ENCODE peak calls at places on chromosomes 4 and X, in four cellular contexts. G is HepG2, K is fibroblast of the aortic adventitia, J is lower lobe of right lung. C is an unnamed sample.

GRCh38 chr4:110926841-110927400 is 304.0 kb upstream of the PITX2 start:
- DNase-seq in G (no peak), K (no peak), J (no peak), C (no peak)

GRCh38 chrX:151789179-151789800 is 54.7 kb downstream of the CNGA2 start:
- DNase-seq in G (no peak), K (peak; percentile 90), J (no peak), C (peak; percentile 81)

GRCh38 chrX:39850630-39851152 is 247.1 kb downstream of the BCOR start:
- DNase-seq in G (no peak), K (peak; percentile 59), J (no peak), C (peak; percentile 55)

GRCh38 chr4:169975837-169976796 is 50.1 kb downstream of the MFAP3L start:
- DNase-seq in G (peak; percentile 53), K (no peak), J (no peak), C (peak; percentile 29)

GRCh38 chrX:133473451-133473850 is 58.2 kb upstream of the GPC4 start:
- DNase-seq in G (no peak), K (no peak), J (no peak), C (no peak)

GRCh38 chr4:91212140-91212681 is 1085.0 kb downstream of the CCSER1 start:
- DNase-seq in G (no peak), K (no peak), J (no peak), C (no peak)

GRCh38 chr4:147754037-147754445 is 22.2 kb downstream of the ARHGAP10 start:
- DNase-seq in G (no peak), K (peak; percentile 89), J (no peak), C (peak; percentile 72)

GRCh38 chr4:76881375-76881774 is 16.6 kb downstream of the SOWAHB start:
- DNase-seq in G (no peak), K (no peak), J (no peak), C (no peak)

GRCh38 chr4:182929296-182929695 is 12.1 kb upstream of the DCTD start:
- DNase-seq in G (peak; percentile 39), K (peak; percentile 84), J (no peak), C (peak; percentile 95)

GRCh38 chrX:30275498-30275897 is 28.6 kb downstream of the MAGEB1 start:
- DNase-seq in G (no peak), K (peak; percentile 55), J (no peak), C (peak; percentile 24)

GRCh38 chr4:141587897-141588296 is 48.5 kb upstream of the IL15 start:
- DNase-seq in G (no peak), K (no peak), J (no peak), C (no peak)

GRCh38 chrX:112827292-112827903 is 13.2 kb downstream of the AMOT start:
- DNase-seq in G (no peak), K (no peak), J (no peak), C (no peak)

GRCh38 chr4:2259541-2260267 is 2.2 kb downstream of the MXD4 start:
- DNase-seq in G (no peak), K (no peak), J (peak; percentile 34), C (no peak)

DNA sequence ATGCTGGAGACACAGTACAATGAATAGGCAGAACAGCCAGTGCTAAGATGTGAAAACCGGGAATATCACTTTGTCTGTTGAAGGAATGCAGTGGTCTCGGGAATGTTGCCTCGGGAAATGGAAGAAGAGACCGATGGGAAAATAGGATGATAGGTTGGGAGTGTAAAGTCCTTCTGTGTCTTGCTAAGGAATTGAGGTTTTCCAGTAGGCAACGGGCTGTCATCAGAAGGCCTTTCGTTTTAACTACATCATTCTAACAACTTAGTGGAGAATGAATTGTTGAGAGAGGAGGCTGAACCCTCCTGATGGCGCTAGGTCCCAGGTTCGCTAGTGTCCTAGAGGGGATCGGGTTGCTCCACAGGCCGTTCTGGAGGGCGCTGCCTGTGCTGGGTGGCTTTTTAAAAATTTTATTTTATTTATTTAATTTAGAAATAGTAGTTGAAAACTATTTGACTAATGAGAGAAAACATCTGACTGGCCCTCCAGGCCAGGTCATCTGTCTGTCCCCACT is 735 bp downstream of the VBP1 start:
- DNase-seq in G (no peak), K (peak; percentile 48), J (no peak), C (peak; percentile 3)
- TF ChIP-seq CTCF in G (no peak), K (no peak), J (no peak), C (no peak)

GRCh38 chrX:155144926-155145325 is 71.3 kb upstream of the VBP1 start:
- DNase-seq in G (no peak), K (no peak), J (no peak), C (no peak)

GRCh38 chrX:155143959-155144548 is 72.2 kb upstream of the VBP1 start:
- DNase-seq in G (no peak), K (no peak), J (no peak), C (no peak)

DNA sequence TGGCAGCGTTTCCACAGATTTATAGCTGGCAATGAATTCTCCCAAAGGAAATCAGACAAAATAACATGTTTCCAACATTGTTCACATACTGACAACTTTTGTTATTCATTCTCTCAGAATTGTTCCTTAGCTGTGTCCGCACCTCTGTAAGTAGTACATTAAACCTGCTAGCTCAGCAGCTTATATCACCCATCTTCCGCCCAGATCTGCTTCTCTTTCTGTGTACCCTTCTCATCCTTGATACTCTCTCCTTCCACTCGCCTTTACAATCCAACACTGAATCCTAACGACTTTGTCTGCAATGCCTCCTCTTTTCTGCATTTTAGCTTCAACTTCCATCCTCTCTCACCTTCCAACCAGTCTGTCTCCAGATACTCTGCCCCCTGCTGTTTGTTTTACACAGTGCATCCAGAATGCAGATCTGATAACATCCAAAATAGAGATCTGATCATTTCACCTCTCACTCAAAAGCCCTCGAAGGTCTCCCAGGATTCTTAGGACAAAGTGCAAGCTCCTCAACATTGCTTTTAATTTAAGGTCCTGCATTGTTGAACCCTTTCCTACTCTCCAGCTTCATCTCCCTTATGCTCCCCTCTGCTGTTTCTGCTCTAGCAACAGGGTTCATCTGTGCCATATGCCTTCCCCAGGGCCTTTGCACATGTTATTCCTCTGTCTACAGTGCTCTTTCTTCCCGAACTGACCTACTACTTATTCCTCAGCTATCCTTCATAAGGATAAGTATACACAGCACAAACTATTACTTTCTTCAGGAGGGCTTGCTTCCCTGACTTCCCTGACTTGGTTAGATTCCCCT is 67.3 kb upstream of the VBP1 start:
- DNase-seq in G (peak; percentile 15), K (peak; percentile 34), J (no peak), C (peak; percentile 18)
- TF ChIP-seq CTCF in G (peak; percentile 51), K (peak; percentile 53), J (peak; percentile 46), C (peak; percentile 57)

GRCh38 chr4:85548116-85548515 is 73.2 kb downstream of the ARHGAP24 start:
- DNase-seq in G (no peak), K (peak; percentile 16), J (no peak), C (no peak)
- TF ChIP-seq CTCF in G (no peak), K (peak; percentile 4), J (no peak), C (no peak)

GRCh38 chr4:184475096-184475461 is 729 bp upstream of the IRF2 start:
- DNase-seq in G (no peak), K (peak; percentile 66), J (peak; percentile 64), C (peak; percentile 62)

GRCh38 chr4:184473515-184474260 is 662 bp downstream of the IRF2 start:
- DNase-seq in G (no peak), K (peak; percentile 45), J (peak; percentile 67), C (peak; percentile 26)

GRCh38 chr4:184472540-184473264 is 1.6 kb downstream of the IRF2 start:
- DNase-seq in G (peak; percentile 71), K (peak; percentile 42), J (peak; percentile 91), C (peak; percentile 62)

GRCh38 chr4:184473265-184473514 is 1.2 kb downstream of the IRF2 start:
- DNase-seq in G (no peak), K (no peak), J (no peak), C (no peak)

GRCh38 chr4:184474261-184475095 is at the start of gene IRF2:
- DNase-seq in G (peak; percentile 93), K (peak; percentile 97), J (peak; percentile 98), C (peak; percentile 98)
- TF ChIP-seq CTCF in G (peak; percentile 27), K (no peak), J (no peak), C (no peak)

DNA sequence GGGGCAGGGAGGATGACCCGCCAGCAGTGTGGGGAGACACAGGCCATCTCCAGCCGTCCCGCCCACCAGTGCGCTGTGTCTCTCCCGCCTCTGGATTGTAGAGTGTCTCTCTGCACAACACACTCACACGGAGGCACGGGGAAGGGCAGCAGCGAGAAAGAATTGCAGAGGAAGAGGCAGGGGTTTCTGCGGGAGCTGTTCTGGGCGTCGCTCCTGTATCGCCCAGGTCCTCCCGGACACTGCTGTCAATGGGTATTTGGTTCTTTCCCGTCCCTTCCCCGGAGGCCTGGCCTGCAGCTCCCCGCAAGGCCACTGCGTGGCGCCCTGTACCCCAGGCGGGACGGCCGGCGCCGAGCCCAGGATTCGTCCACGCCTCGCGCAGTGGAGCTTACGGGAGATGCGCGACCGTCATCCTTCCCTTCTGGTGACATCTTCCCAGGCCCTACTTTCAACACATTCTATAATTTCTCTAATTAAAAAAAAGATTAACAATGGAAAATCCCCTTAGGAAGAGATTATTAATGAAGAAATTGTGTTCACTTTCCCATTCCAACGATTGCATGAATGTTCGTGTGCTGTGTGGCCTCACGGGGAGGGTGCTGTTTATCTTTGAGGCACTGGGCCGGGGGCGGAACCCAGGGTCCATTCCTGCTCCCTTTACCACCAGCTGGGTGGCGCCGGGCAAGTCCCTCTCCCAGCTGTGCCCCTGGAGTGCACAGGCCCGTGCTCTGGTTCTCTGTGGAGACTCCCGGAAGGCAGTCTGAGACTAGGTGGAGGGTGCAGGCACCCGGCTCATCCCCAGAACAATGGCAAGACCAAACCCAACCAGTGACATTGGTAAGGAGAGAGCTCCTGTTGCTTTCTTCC is 95.7 kb downstream of the CPZ start:
- DNase-seq in G (no peak), K (no peak), J (peak; percentile 24), C (no peak)
- TF ChIP-seq CTCF in G (peak; percentile 74), K (peak; percentile 20), J (peak; percentile 48), C (peak; percentile 49)

DNA sequence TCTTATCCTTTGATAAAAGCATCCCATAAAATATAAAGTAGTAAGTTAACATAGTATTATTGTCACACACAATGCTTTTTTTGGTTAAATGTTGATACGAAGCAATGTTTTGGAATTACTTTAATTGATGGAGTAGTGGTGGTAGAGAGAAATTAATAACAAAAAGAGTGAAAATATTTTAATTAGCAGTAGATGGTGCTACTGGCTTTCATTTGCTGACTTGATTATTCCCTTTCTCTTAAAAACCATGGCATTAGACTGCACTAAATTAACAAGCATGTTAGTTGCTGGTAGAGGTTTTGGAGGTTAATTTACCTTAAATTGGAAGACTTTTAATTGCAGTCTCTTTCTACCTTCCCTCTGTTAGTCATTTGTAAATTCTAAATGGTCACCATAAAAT is 8.9 kb upstream of the DCK start:
- DNase-seq in G (no peak), K (no peak), J (no peak), C (no peak)
- TF ChIP-seq CTCF in G (no peak), K (no peak), J (no peak), C (no peak)

GRCh38 chr4:27360651-27361347 is 500.2 kb downstream of the STIM2 start:
- DNase-seq in G (no peak), K (peak; percentile 91), J (no peak), C (peak; percentile 34)

GRCh38 chr4:27358269-27358668 is 497.6 kb downstream of the STIM2 start:
- DNase-seq in G (no peak), K (no peak), J (no peak), C (no peak)

DNA sequence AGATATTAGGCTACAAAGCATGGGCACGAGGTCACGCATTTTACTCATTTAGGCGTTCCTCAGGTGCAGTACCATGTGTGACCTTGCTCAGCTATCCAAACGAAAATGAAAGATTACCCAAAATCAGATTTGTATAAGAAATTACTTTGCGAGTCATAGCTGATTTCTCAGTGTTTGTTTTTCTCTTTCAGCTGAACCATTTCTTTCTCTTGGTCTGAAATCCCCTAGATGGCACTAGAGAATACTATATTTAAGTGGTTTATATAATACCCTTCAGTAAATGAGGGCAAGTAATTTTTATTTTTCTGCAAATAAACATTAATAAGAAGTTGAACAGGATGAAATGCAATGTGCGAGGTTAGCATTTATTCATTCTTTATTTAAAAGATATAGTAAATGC is 496.6 kb downstream of the STIM2 start:
- DNase-seq in G (no peak), K (peak; percentile 69), J (no peak), C (no peak)
- TF ChIP-seq CTCF in G (no peak), K (peak; percentile 50), J (peak; percentile 21), C (peak; percentile 30)

C was measured in AG10803.